ENCODE peak calls at places on chromosomes 11 and 22, in four cellular contexts. G is IMR-90, Y is stomach, Q is left ventricle myocardium inferior. X is an unnamed sample.
A peak's percentile ranks its signal among the peaks of the same experiment; 100 is the strongest.

GRCh38 chr11:19628018-19628417 is 84.6 kb upstream of the NAV2 start:
- DNase-seq in Q (peak; percentile 70), Y (no peak), G (peak; percentile 59), X (peak; percentile 54)

GRCh38 chr11:134145715-134146114 is 76.8 kb downstream of the JAM3 start:
- DNase-seq in G (no peak), Q (no peak), Y (no peak), X (no peak)

GRCh38 chr22:20399866-20400605 is 6.1 kb downstream of the ZNF74 start:
- DNase-seq in G (no peak), Y (no peak), Q (no peak), X (no peak)

GRCh38 chr22:44182591-44183588 is 2.2 kb downstream of the PARVG start:
- DNase-seq in Q (peak; percentile 48), Y (peak; percentile 57), G (no peak), X (peak; percentile 65)

GRCh38 chr11:71931245-71931602 is 2.4 kb downstream of the RNF121 start:
- DNase-seq in G (peak; percentile 32), Q (no peak), Y (no peak), X (no peak)

GRCh38 chr11:20451568-20451967 is 64.1 kb downstream of the PRMT3 start:
- DNase-seq in Q (no peak), G (no peak), Y (no peak), X (no peak)

GRCh38 chr11:125871391-125872137 is 15.9 kb upstream of the HYLS1 start:
- DNase-seq in G (peak; percentile 31), Y (peak; percentile 37), Q (no peak), X (no peak)

GRCh38 chr11:70437111-70437784 is 38.9 kb downstream of the CTTN start:
- DNase-seq in G (no peak), Q (no peak), Y (no peak), X (no peak)

GRCh38 chr11:117409511-117409910 is 81.9 kb downstream of the CEP164 start:
- DNase-seq in Q (no peak), Y (no peak), G (no peak), X (no peak)

GRCh38 chr11:47611240-47611863 is 17.1 kb upstream of the C1QTNF4 start:
- DNase-seq in G (no peak), Q (no peak), Y (no peak), X (no peak)

GRCh38 chr11:124644426-124645280 is 22.0 kb downstream of the TBRG1 start:
- DNase-seq in Q (peak; percentile 34), Y (peak; percentile 57), G (peak; percentile 88), X (peak; percentile 45)

GRCh38 chr11:104968856-104969776 is 742 bp upstream of the CASP4 start:
- DNase-seq in G (peak; percentile 34), Q (peak; percentile 25), Y (no peak), X (no peak)

GRCh38 chr22:19941365-19942070 is at the start of the genes COMT and TXNRD2:
- DNase-seq in G (peak; percentile 57), Q (peak; percentile 82), Y (peak; percentile 81), X (peak; percentile 67)

GRCh38 chr11:88398372-88399140 is 61.0 kb upstream of the CTSC start:
- DNase-seq in Q (no peak), G (peak; percentile 69), Y (no peak), X (no peak)

GRCh38 chr11:116415095-116415494 is 357.7 kb downstream of the BUD13 start:
- DNase-seq in G (no peak), Q (no peak), Y (no peak), X (no peak)

GRCh38 chr11:40029406-40029805 is 1430.0 kb downstream of the LRRC4C start:
- DNase-seq in Y (peak; percentile 32), Q (no peak), G (no peak), X (no peak)

GRCh38 chr11:125351868-125352250 is 144.2 kb downstream of the FEZ1 start:
- DNase-seq in G (no peak), Y (no peak), Q (no peak), X (no peak)

GRCh38 chr11:2927851-2928604 is 1.2 kb downstream of the PHLDA2 start:
- DNase-seq in Y (no peak), G (peak; percentile 28), Q (peak; percentile 8), X (no peak)

GRCh38 chr11:70496591-70497535 is 98.5 kb downstream of the CTTN start:
- DNase-seq in Y (no peak), Q (peak; percentile 5), G (no peak), X (no peak)

GRCh38 chr11:14676068-14676467 is 32.5 kb downstream of the PDE3B start:
- DNase-seq in Q (no peak), G (no peak), Y (no peak), X (no peak)

GRCh38 chr11:78427615-78428272 is 10.1 kb upstream of the GAB2 start:
- DNase-seq in G (no peak), Q (no peak), Y (no peak), X (no peak)

GRCh38 chr11:84541711-84542340 is 1085.3 kb downstream of the DLG2 start:
- DNase-seq in Q (no peak), G (no peak), Y (no peak), X (no peak)

GRCh38 chr11:2512431-2513407 is 67.9 kb downstream of the KCNQ1 start:
- DNase-seq in G (no peak), Y (peak; percentile 23), Q (peak; percentile 13), X (peak; percentile 26)

GRCh38 chr22:24514241-24515024 is 19.3 kb downstream of the UPB1 start:
- DNase-seq in G (no peak), Y (peak; percentile 40), Q (no peak), X (no peak)

GRCh38 chr11:118241191-118242098 is 10.7 kb downstream of the MPZL3 start:
- DNase-seq in G (no peak), Y (peak; percentile 47), Q (no peak), X (peak; percentile 57)

DNA sequence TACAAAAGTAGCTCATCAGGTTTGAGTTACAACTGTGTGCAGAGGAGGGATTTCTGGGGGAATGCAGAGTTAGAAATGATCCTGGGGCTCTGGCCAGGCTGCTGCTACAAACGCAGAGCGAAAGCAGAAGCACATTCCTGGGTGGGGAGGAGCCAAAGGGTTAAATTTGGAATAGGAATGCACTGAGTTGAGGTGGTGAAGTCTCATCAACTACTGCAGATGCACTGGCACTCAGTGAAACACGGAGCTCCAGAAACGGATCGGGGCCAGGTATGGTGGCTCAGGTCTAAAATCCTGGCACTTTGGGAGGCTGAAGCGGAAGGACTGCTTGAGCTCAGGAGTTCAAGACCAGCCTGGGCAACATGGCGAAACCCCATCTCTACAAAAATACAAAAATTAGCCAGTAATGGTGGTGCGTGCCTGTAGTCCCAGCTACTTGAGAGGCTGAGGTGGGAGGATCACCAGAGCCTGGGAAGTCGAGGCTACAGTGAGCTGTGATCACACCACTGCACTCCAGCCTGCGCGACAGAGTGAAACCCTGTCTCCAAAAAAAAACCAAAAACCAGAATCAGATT is 3.2 kb downstream of the CHKA start:
- DNase-seq in Y (no peak), G (no peak), Q (no peak), X (no peak)
- H3K4me1 ChIP-seq in Y (peaks cover 41% of the 10 kb centered on the region), G (peaks cover 12% of the 10 kb centered on the region), Q (peaks cover 49% of the 10 kb centered on the region), X (peaks cover 3% of the 10 kb centered on the region)

DNA sequence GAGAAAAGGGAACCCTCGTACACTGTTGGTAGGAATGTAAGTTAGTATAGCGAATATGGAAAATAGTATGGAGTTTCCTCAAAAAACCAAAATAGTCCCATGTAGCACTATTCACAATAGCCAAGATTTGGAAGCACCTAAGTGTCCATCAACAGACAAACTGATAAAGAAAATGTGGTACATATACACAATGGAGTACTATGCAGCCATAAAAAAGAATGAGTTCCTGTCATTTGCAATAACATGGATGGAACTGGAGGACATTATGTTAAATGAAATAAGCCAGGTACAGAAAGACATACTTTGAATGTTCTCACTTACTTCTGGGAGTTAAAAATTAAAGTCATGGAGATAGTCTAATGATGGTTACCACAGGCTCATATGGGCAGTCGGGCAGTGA is 64.0 kb upstream of the RAB1B start:
- DNase-seq in Y (no peak), G (no peak), Q (no peak), X (no peak)
- TF ChIP-seq CTCF in Y (no peak), G (no peak), Q (no peak), X (no peak)

DNA sequence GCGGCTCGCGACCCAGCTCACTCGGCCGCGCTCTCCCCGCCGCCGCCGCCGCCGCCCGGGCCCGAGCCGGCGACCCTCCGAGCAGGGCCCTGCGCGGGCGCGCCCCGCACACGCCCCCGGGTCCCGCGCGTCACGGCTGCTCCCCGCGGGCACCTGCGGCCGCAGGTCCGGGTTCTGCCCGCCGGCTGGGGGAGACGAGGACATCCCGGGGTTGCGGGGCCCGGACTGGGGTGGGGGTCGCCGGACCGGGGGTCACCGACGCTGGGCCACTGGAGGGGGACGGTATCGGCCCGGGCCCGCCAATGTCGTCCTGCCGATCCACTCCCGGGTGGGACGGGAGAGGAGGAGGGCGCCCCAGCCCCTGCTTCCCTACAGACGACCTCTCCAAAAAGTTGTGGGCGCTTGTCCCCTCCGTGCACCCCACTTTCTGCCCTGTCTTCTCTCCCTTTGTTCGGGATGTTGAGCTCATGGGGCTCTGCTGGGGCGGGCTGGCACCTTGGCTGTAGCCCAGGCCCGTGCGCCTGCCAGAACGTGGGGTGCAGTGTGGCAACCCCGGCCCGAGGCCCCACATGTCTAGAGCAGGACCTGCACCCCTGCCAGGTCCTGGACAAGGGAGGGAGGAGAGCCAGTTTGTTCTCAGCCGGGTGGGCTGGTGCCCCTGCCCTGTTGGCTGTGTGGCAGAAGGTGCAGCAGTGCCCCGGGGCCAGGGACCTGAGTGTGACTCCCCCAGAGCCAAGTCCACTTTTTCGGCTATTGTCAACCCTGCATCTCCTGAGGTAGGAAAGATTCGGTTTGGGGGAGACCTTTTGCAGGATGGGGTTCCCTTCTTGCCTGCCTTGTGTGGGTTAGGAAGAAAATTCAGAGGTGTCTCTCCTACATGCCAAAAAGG is 40.2 kb upstream of the CELSR1 start:
- DNase-seq in G (no peak), Q (peak; percentile 28), Y (no peak), X (no peak)
- H3K4me1 ChIP-seq in G (peaks cover 16% of the 10 kb centered on the region), Q (peaks cover 92% of the 10 kb centered on the region), Y (peaks cover 80% of the 10 kb centered on the region), X (peaks cover 16% of the 10 kb centered on the region)

DNA sequence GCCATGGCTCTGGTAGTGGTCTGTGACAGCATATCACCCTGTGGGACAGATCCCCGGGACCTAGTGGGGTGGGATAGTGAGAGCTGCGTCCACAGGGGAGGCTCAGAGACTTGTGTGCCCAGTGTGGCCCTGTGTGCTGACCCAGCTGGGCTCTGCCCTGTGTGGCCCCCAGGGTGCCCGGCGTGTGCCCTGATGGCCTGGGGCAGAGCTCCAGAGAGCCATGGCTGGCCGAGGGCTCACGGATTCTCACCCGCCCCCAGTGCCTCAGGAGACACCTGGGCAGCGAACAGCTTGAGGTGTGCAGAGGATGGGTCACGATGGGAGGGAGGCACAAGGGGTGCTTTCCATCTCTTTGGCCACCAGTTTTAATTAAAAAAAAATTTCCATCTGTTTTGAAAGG is 11.8 kb downstream of the LRP5 start:
- DNase-seq in G (no peak), Q (no peak), Y (no peak), X (no peak)
- TF ChIP-seq CTCF in G (no peak), Q (no peak), Y (no peak), X (no peak)

GRCh38 chr22:30240541-30241417 is 5.8 kb downstream of the LIF start:
- DNase-seq in G (peak; percentile 65), Y (no peak), Q (no peak), X (no peak)

GRCh38 chr22:30245181-30245984 is 1.2 kb downstream of the LIF start:
- DNase-seq in Q (no peak), G (no peak), Y (no peak), X (no peak)

GRCh38 chr22:30245985-30246901 is at the start of gene LIF:
- DNase-seq in Q (no peak), G (peak; percentile 86), Y (no peak), X (no peak)

GRCh38 chr22:30241576-30242371 is 4.8 kb downstream of the LIF start:
- DNase-seq in G (peak; percentile 69), Q (no peak), Y (no peak), X (no peak)

GRCh38 chr22:30243671-30244465 is 2.7 kb downstream of the LIF start:
- DNase-seq in Y (no peak), G (no peak), Q (no peak), X (no peak)
- H3K4me1 ChIP-seq in Y (peaks cover 1% of the 10 kb centered on the region), G (peaks cover 67% of the 10 kb centered on the region), Q (peaks cover 20% of the 10 kb centered on the region), X (peaks cover 9% of the 10 kb centered on the region)

GRCh38 chr11:75425422-75425821 is 7.6 kb downstream of the KLHL35 start:
- DNase-seq in G (no peak), Q (no peak), Y (no peak), X (no peak)
- TF ChIP-seq CTCF in G (peak; percentile 16), Q (no peak), Y (no peak), X (no peak)

GRCh38 chr11:9755561-9755960 is 91.7 kb downstream of the SWAP70 start:
- DNase-seq in Q (no peak), G (peak; percentile 89), Y (no peak), X (no peak)
- H3K4me1 ChIP-seq in Q (peaks cover 81% of the 10 kb centered on the region), G (peaks cover 46% of the 10 kb centered on the region), Y (peaks cover 21% of the 10 kb centered on the region), X (peaks cover 5% of the 10 kb centered on the region)